ENCODE peak calls at places on chromosomes 4 and X, in seven cellular contexts. K, W, M, E, N, C and X are unnamed samples.

GRCh38 chr4:1209821-1210220 is 37.4 kb upstream of the SPON2 start:
- DNase-seq in W (no peak), C (no peak), K (no peak), N (peak; percentile 55), E (no peak), M (no peak), X (no peak)

GRCh38 chrX:42135583-42136228 is 212.4 kb upstream of the CASK start:
- DNase-seq in N (no peak), M (no peak), E (no peak), K (no peak), W (no peak), C (no peak), X (no peak)

GRCh38 chrX:44550563-44550962 is 7.9 kb upstream of the FUNDC1 start:
- DNase-seq in N (no peak), C (no peak), W (no peak), E (no peak), M (no peak), K (no peak), X (no peak)

GRCh38 chrX:2703991-2704369 is 12.9 kb downstream of the CD99 start:
- DNase-seq in C (no peak), M (no peak), K (no peak), E (no peak), N (no peak), W (no peak), X (no peak)

GRCh38 chrX:132612990-132613564 is 124.2 kb upstream of the MBNL3 start:
- DNase-seq in W (peak; percentile 23), M (no peak), N (no peak), E (no peak), C (peak; percentile 58), K (peak; percentile 38), X (no peak)

GRCh38 chrX:31397119-31397518 is 325.3 kb upstream of the FTHL17 start:
- DNase-seq in W (no peak), C (no peak), N (no peak), K (no peak), E (no peak), M (peak; percentile 14), X (no peak)

GRCh38 chrX:1601768-1602085 is 10.3 kb downstream of the AKAP17A start:
- DNase-seq in K (no peak), M (no peak), N (no peak), C (no peak), E (no peak), W (no peak), X (no peak)

GRCh38 chr4:83320548-83320947 is 14.1 kb downstream of the HPSE start:
- DNase-seq in W (no peak), C (no peak), K (no peak), M (peak; percentile 37), N (no peak), E (no peak), X (peak; percentile 42)

GRCh38 chrX:77442728-77443127 is 4.5 kb upstream of the FGF16 start:
- DNase-seq in N (peak; percentile 4), E (no peak), W (no peak), C (no peak), M (peak; percentile 56), K (no peak), X (no peak)

GRCh38 chrX:133415276-133416105 is at the start of gene GPC4:
- DNase-seq in W (no peak), M (peak; percentile 31), C (peak; percentile 74), N (no peak), E (no peak), K (peak; percentile 33), X (peak; percentile 34)

GRCh38 chrX:87299563-87300160 is 217.9 kb upstream of the KLHL4 start:
- DNase-seq in C (peak; percentile 19), K (no peak), E (no peak), W (no peak), N (no peak), M (no peak), X (no peak)

GRCh38 chrX:129779747-129780146 is at the start of gene SASH3:
- DNase-seq in W (peak; percentile 95), E (peak; percentile 58), K (no peak), C (no peak), M (no peak), N (no peak), X (no peak)

GRCh38 chrX:65932173-65933084 is 107.5 kb downstream of the VSIG4 start:
- DNase-seq in K (no peak), C (peak; percentile 12), E (no peak), N (no peak), M (peak; percentile 85), W (no peak), X (no peak)

GRCh38 chrX:108148524-108148923 is 56.9 kb downstream of the ATG4A start:
- DNase-seq in M (no peak), N (no peak), W (no peak), E (no peak), C (no peak), K (no peak), X (no peak)

GRCh38 chrX:23952984-23953907 is 45.4 kb downstream of the CXorf58 start:
- DNase-seq in C (peak; percentile 31), K (no peak), N (no peak), E (peak; percentile 9), M (no peak), W (peak; percentile 27), X (no peak)